ENCODE peak calls at places on chromosomes 11 and 22, in six cellular contexts. W is HCT116, E is OCI-LY7, B is GM23338, T is PC-3, A is SK-N-SH. X is an unnamed sample.

GRCh38 chr22:23119492-23120414 is 22.0 kb downstream of the RSPH14 start:
- DNase-seq in E (no peak), B (no peak), A (no peak), T (no peak), W (no peak), X (no peak)

GRCh38 chr11:64225608-64226506 is at the start of the genes NUDT22 and TRPT1:
- DNase-seq in E (peak; percentile 95), W (no peak), A (peak; percentile 97), T (peak; percentile 88), B (peak; percentile 94), X (peak; percentile 70)

GRCh38 chr22:45185718-45186511 is 22.2 kb downstream of the NUP50 start:
- DNase-seq in T (no peak), B (no peak), E (no peak), W (no peak), A (no peak), X (no peak)

GRCh38 chr22:49726701-49727101 is 101.0 kb downstream of the BRD1 start:
- DNase-seq in B (no peak), E (no peak), A (no peak), W (no peak), T (no peak), X (no peak)

GRCh38 chr22:45931042-45931441 is 45.9 kb downstream of the WNT7B start:
- DNase-seq in E (no peak), W (no peak), A (no peak), T (no peak), B (no peak), X (no peak)

GRCh38 chr11:27362032-27362431 is 983 bp downstream of the CCDC34 start:
- DNase-seq in W (no peak), T (peak; percentile 55), E (no peak), A (no peak), B (no peak), X (no peak)

GRCh38 chr22:45469573-45470383 is 32.9 kb upstream of the FBLN1 start:
- DNase-seq in W (no peak), A (no peak), B (no peak), E (no peak), T (peak; percentile 48), X (peak; percentile 92)

GRCh38 chr11:103680861-103681260 is 355.6 kb upstream of the DDI1 start:
- DNase-seq in B (no peak), A (no peak), E (no peak), T (no peak), W (no peak), X (no peak)

GRCh38 chr11:98040061-98040808 is 980.5 kb upstream of the CNTN5 start:
- DNase-seq in A (no peak), B (no peak), W (no peak), T (no peak), E (no peak), X (no peak)

GRCh38 chr11:73931039-73931645 is 19.7 kb upstream of the DNAJB13 start:
- DNase-seq in E (peak; percentile 74), A (peak; percentile 64), B (peak; percentile 90), W (peak; percentile 79), T (peak; percentile 85), X (peak; percentile 34)

GRCh38 chr22:46897246-46897623 is 134.8 kb downstream of the TBC1D22A start:
- DNase-seq in A (no peak), B (no peak), T (peak; percentile 1), E (no peak), W (no peak), X (no peak)

GRCh38 chr11:75813622-75814039 is 1.4 kb upstream of the UVRAG start:
- DNase-seq in B (no peak), E (no peak), A (no peak), T (peak; percentile 77), W (no peak), X (peak; percentile 37)

GRCh38 chr11:27414644-27415043 is 51.6 kb upstream of the CCDC34 start:
- DNase-seq in W (no peak), B (no peak), E (no peak), A (no peak), T (no peak), X (no peak)

GRCh38 chr11:369336-370018 is at the start of gene B4GALNT4:
- DNase-seq in E (no peak), A (peak; percentile 99), W (no peak), B (peak; percentile 67), T (peak; percentile 43), X (no peak)

GRCh38 chr11:94681852-94682251 is 86.3 kb upstream of the AMOTL1 start:
- DNase-seq in A (no peak), W (no peak), B (no peak), T (no peak), E (no peak), X (no peak)

GRCh38 chr11:132620423-132620822 is 911.9 kb downstream of the OPCML start:
- DNase-seq in E (no peak), B (no peak), A (no peak), W (no peak), T (no peak), X (no peak)

GRCh38 chr11:15526032-15526431 is 411.3 kb downstream of the INSC start:
- DNase-seq in W (no peak), A (no peak), B (no peak), E (no peak), T (no peak), X (no peak)

GRCh38 chr11:114440121-114440860 is 1.0 kb downstream of the REXO2 start:
- DNase-seq in A (peak; percentile 46), B (peak; percentile 22), T (peak; percentile 29), E (peak; percentile 11), W (no peak), X (no peak)

GRCh38 chr11:12109591-12110196 is 696 bp upstream of the MICAL2 start:
- DNase-seq in T (no peak), E (no peak), B (no peak), A (no peak), W (no peak), X (no peak)

GRCh38 chr11:33634291-33634834 is 66.3 kb downstream of the C11orf91 start:
- DNase-seq in A (no peak), W (peak; percentile 73), B (no peak), E (no peak), T (peak; percentile 88), X (peak; percentile 89)

DNA sequence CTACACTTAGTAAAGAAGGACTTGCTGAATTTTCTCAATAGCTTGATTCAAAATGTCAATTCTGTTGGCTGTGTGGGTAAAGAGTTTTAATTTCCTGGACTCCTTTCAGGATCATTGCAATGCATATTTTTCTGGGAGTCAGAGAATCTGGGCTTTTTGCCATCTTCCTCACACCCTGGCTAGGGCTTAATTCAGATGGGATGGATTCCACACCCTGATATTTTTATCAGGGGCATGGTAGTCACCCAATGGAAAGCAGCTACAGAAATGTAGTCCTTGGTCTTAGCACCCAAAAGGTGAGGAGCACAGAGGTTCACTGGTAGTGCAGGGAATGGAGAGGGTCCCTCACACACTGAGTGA is 79.3 kb downstream of the SGSM3 start:
- DNase-seq in A (no peak), E (no peak), B (no peak), T (no peak), W (no peak), X (peak; percentile 14)
- TF ChIP-seq CTCF in A (no peak), E (no peak), B (no peak), T (no peak), W (no peak), X (no peak)

GRCh38 chr11:107659310-107659709 is 52.5 kb downstream of the SLN start:
- DNase-seq in T (no peak), E (no peak), A (no peak), B (peak; percentile 7), W (no peak), X (no peak)
- H3K9me2 ChIP-seq in T (no peaks in the 10 kb centered on the region), E (no peaks in the 10 kb centered on the region), A (no peaks in the 10 kb centered on the region), B (peaks cover 3% of the 10 kb centered on the region), W (no peaks in the 10 kb centered on the region), X (no peaks in the 10 kb centered on the region)

DNA sequence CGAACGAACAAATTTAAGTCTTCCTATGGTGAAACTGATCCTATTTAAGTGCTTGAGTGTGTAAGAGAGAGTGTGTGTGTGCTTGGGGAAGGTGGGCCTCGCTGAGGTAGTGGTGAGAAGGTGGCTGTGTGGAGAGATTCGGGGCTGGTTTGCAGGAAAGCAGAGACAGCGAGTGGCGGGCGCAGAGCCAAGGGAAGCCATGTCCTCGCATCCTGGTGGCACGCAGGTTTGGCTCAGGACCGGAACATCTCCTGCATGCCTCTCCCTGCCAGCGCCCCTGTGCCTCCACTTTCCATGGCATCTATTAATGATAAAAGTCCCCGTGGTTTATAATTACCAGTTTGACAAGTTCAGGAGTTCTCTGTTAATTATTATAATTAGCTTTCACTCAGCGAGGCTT is 383.1 kb upstream of the CADM1 start:
- DNase-seq in W (no peak), B (no peak), E (no peak), T (no peak), A (no peak), X (no peak)
- H2AFZ ChIP-seq in W (no peak overlapping the region), B (no peak overlapping the region), E (peak overlapping the region; percentile 22), T (no peak overlapping the region), A (no peak overlapping the region), X (no peak overlapping the region)

GRCh38 chr11:121446752-121447156 is 5.4 kb upstream of the SORL1 start:
- DNase-seq in W (no peak), B (peak; percentile 53), A (peak; percentile 67), E (peak; percentile 86), T (peak; percentile 41), X (no peak)
- TF ChIP-seq CTCF in W (peak; percentile 12), B (peak; percentile 60), A (peak; percentile 39), E (peak; percentile 71), T (peak; percentile 65), X (peak; percentile 31)

DNA sequence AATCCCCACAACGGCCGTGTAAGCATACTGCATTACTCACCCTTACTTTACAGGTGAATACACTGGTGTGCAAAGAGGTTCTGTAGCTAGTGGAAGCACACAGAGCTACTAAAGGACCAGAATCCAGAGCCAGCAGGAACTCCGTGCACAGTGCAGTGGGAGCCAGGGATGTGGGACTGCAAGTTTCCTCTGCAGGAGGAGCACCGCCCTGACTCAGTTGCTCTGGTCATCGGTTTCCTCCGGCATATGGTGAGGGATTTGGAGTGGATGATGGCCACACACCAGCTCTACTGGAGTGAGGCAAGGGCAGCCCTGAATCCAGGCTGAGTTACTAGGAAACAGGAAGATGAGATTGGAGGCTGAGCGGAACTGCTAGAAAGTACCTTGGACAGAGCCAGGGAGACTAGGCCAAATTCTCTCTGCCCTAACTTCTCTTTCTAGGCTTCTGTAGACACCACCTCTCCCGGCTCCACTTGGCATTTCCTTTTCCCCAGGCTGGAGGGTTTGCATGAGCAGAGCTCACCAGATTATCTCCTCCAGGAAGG is 18.2 kb upstream of the C22orf42 start:
- DNase-seq in E (no peak), B (peak; percentile 35), T (peak; percentile 1), W (no peak), A (no peak), X (no peak)
- H3K9me2 ChIP-seq in E (no peaks in the 10 kb centered on the region), B (no peaks in the 10 kb centered on the region), T (no peaks in the 10 kb centered on the region), W (no peaks in the 10 kb centered on the region), A (no peaks in the 10 kb centered on the region), X (no peaks in the 10 kb centered on the region)